ENCODE peak calls at places on chromosome 7, in nine cellular contexts. R is HCT116, O is astrocyte, E is H1, L is IMR-90, V is GM12878, J is neuronal stem cell, X is K562, N is mammary epithelial cell. G is an unnamed sample.

GRCh38 chr7:123435080-123435700 is 99.2 kb downstream of the IQUB start:
- DNase-seq in R (no peak), O (no peak), E (no peak), L (no peak), V (no peak), J (no peak), X (no peak), N (no peak), G (no peak)

GRCh38 chr7:15389073-15389472 is 172.7 kb downstream of the AGMO start:
- DNase-seq in R (no peak), O (no peak), E (no peak), L (no peak), V (no peak), J (no peak), X (no peak), N (no peak), G (no peak)

GRCh38 chr7:151801782-151802468 is 75.0 kb downstream of the PRKAG2 start:
- DNase-seq in R (no peak), O (no peak), E (no peak), L (no peak), V (no peak), J (no peak), X (no peak), N (no peak), G (no peak)

GRCh38 chr7:8433477-8434289 is at the start of gene NXPH1:
- DNase-seq in R (no peak), O (no peak), E (peak; percentile 82), L (no peak), V (no peak), J (peak; percentile 69), X (peak; percentile 67), N (no peak), G (no peak)

GRCh38 chr7:118239014-118239413 is 14.5 kb downstream of the ANKRD7 start:
- DNase-seq in R (no peak), O (no peak), E (peak; percentile 52), L (no peak), V (no peak), J (no peak), X (no peak), N (no peak), G (no peak)

GRCh38 chr7:15555385-15555859 is 6.4 kb downstream of the AGMO start:
- DNase-seq in R (no peak), O (no peak), E (no peak), L (peak; percentile 23), V (no peak), J (no peak), X (no peak), N (no peak), G (no peak)

GRCh38 chr7:80760292-80760691 is 121.8 kb downstream of the CD36 start:
- DNase-seq in R (no peak), O (no peak), E (no peak), L (no peak), V (no peak), J (no peak), X (no peak), N (no peak), G (no peak)

GRCh38 chr7:98903246-98903645 is 24.9 kb downstream of the TRRAP start:
- DNase-seq in R (no peak), O (no peak), E (no peak), L (no peak), V (no peak), J (no peak), X (no peak), N (no peak), G (no peak)

GRCh38 chr7:84191842-84192241 is 2.7 kb downstream of the SEMA3A start:
- DNase-seq in R (no peak), O (peak; percentile 62), E (no peak), L (peak; percentile 54), V (no peak), J (no peak), X (no peak), N (no peak), G (no peak)

GRCh38 chr7:27723086-27723485 is 16.9 kb upstream of the TAX1BP1 start:
- DNase-seq in R (no peak), O (no peak), E (no peak), L (no peak), V (no peak), J (no peak), X (no peak), N (peak; percentile 40), G (peak; percentile 8)

GRCh38 chr7:127887631-127888030 is 143.6 kb downstream of the LRRC4 start:
- DNase-seq in R (no peak), O (no peak), E (no peak), L (no peak), V (no peak), J (no peak), X (peak; percentile 76), N (no peak), G (no peak)

GRCh38 chr7:36777855-36778254 is 53.6 kb upstream of the AOAH start:
- DNase-seq in R (no peak), O (no peak), E (no peak), L (no peak), V (no peak), J (no peak), X (no peak), N (no peak), G (no peak)

GRCh38 chr7:93883078-93883916 is 7.3 kb downstream of the TFPI2 start:
- DNase-seq in R (no peak), O (peak; percentile 37), E (no peak), L (no peak), V (no peak), J (no peak), X (no peak), N (no peak), G (peak; percentile 25)

GRCh38 chr7:128201067-128201689 is 39.9 kb upstream of the LEP start:
- DNase-seq in R (no peak), O (no peak), E (peak; percentile 94), L (no peak), V (no peak), J (peak; percentile 63), X (peak; percentile 82), N (no peak), G (no peak)

GRCh38 chr7:147053761-147054160 is 937.2 kb downstream of the CNTNAP2 start:
- DNase-seq in R (no peak), O (no peak), E (no peak), L (no peak), V (no peak), J (no peak), X (no peak), N (no peak), G (no peak)

GRCh38 chr7:65971021-65971420 is 11.0 kb downstream of the GUSB start:
- DNase-seq in R (no peak), O (no peak), E (no peak), L (no peak), V (no peak), J (no peak), X (no peak), N (no peak), G (no peak)

GRCh38 chr7:116271980-116272886 is 61.9 kb downstream of the TES start:
- DNase-seq in R (peak; percentile 85), O (peak; percentile 97), E (no peak), L (peak; percentile 98), V (no peak), J (no peak), X (no peak), N (peak; percentile 95), G (no peak)

GRCh38 chr7:128103498-128104108 is 72.4 kb upstream of the LRRC4 start:
- DNase-seq in R (no peak), O (no peak), E (no peak), L (no peak), V (no peak), J (no peak), X (no peak), N (no peak), G (peak; percentile 48)

GRCh38 chr7:106870983-106871410 is 5.9 kb downstream of the PIK3CG start:
- DNase-seq in R (no peak), O (peak; percentile 27), E (no peak), L (peak; percentile 49), V (peak; percentile 95), J (no peak), X (no peak), N (no peak), G (peak; percentile 84)

GRCh38 chr7:145123502-145123901 is 287.6 kb upstream of the TPK1 start:
- DNase-seq in R (no peak), O (no peak), E (no peak), L (no peak), V (no peak), J (no peak), X (no peak), N (no peak), G (no peak)

DNA sequence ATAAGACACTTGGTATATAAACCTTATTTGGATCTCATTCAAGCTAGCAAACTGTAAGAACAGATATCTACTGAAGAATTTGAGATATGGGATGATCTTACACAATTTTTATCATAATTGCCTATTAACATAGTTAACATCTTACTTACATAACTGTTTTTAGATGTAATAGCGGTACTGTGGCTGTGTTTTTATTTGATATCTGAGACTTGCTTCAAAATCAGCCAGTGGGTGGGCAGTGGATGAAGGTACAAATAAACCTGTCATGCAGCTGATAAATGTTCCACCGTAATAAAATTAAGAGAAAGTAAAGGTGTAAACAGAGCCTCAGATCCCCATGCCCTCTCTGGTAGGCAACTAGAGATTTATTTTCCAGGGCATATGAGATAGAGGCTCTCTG is 28.4 kb upstream of the PTPRN2 start:
- DNase-seq in R (no peak), O (no peak), E (peak; percentile 33), L (no peak), V (no peak), J (no peak), X (no peak), N (no peak), G (no peak)
- H2AFZ ChIP-seq in R (no peak overlapping the region), O (no peak overlapping the region), E (no peak overlapping the region), L (no peak overlapping the region), V (no peak overlapping the region), J (no peak overlapping the region), X (no peak overlapping the region), N (no peak overlapping the region), G (no peak overlapping the region)

GRCh38 chr7:155482511-155483183 is 24.7 kb downstream of the EN2 start:
- DNase-seq in R (no peak), O (no peak), E (no peak), L (no peak), V (no peak), J (no peak), X (no peak), N (no peak), G (no peak)
- H3K4me2 ChIP-seq in R (no peak overlapping the region), O (no peak overlapping the region), E (peak overlapping the region; percentile 4), L (no peak overlapping the region), V (peak overlapping the region; percentile 65), J (no peak overlapping the region), X (no peak overlapping the region), N (no peak overlapping the region), G (no peak overlapping the region)

DNA sequence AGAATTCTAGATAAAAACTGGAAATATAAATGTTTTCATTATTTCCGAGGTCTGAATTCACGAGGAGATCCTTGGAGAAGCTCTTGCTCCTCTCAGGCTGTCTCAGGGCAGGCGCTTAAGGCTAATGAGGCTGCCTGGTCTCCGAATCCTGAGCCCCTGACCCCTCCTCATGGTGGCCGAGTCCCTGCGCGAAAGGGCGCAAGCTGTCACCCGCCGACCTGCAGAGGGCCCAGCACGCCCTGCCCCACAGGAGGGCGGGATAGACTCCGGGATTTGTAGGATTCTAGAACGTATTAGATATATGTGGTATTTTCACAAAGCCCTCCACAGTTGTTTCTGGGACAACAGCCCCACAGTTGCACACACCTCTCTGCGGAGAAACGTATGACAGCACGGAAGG is 284.1 kb downstream of the ABCA13 start:
- DNase-seq in R (no peak), O (no peak), E (no peak), L (no peak), V (no peak), J (no peak), X (no peak), N (no peak), G (no peak)
- H2AFZ ChIP-seq in R (no peak overlapping the region), O (no peak overlapping the region), E (no peak overlapping the region), L (no peak overlapping the region), V (no peak overlapping the region), J (no peak overlapping the region), X (peak overlapping the region; percentile 55), N (no peak overlapping the region), G (no peak overlapping the region)

GRCh38 chr7:46127805-46128204 is 206.7 kb upstream of the IGFBP3 start:
- DNase-seq in R (no peak), O (no peak), E (no peak), L (no peak), V (no peak), J (no peak), X (no peak), N (no peak), G (no peak)
- H3K4me2 ChIP-seq in R (no peak overlapping the region), O (no peak overlapping the region), E (no peak overlapping the region), L (no peak overlapping the region), V (no peak overlapping the region), J (no peak overlapping the region), X (no peak overlapping the region), N (no peak overlapping the region), G (no peak overlapping the region)

G was measured in OCI-LY7.